ENCODE peak calls at places on chromosomes 2 and 18, in six cellular contexts. S, M, X, K, U and C are unnamed samples.

GRCh38 chr2:115400940-115401339 is 958.5 kb downstream of the DPP10 start:
- DNase-seq in U (no peak), X (no peak), M (no peak), K (no peak), S (no peak), C (no peak)

GRCh38 chr2:39156107-39156506 is 35.3 kb upstream of the SOS1 start:
- DNase-seq in U (no peak), S (no peak), X (no peak), M (peak; percentile 60), K (no peak), C (no peak)

GRCh38 chr2:183035298-183035953 is 2.8 kb downstream of the NCKAP1 start:
- DNase-seq in U (no peak), M (peak; percentile 88), K (no peak), S (no peak), X (no peak), C (no peak)

GRCh38 chr2:74685408-74685807 is 31.4 kb downstream of the SEMA4F start:
- DNase-seq in K (no peak), S (no peak), X (no peak), U (no peak), M (no peak), C (no peak)

GRCh38 chr2:170165129-170165528 is 12.8 kb upstream of the MYO3B start:
- DNase-seq in U (no peak), M (peak; percentile 70), X (no peak), S (no peak), K (no peak), C (no peak)

GRCh38 chr18:70359071-70359470 is 70.2 kb downstream of the SOCS6 start:
- DNase-seq in S (no peak), K (no peak), M (no peak), X (no peak), U (no peak), C (no peak)

GRCh38 chr18:48402953-48403352 is 6.2 kb downstream of the ZBTB7C start:
- DNase-seq in K (peak; percentile 65), M (peak; percentile 31), S (no peak), X (no peak), U (no peak), C (no peak)

GRCh38 chr2:179207047-179207446 is 57.6 kb downstream of the SESTD1 start:
- DNase-seq in M (no peak), S (no peak), K (no peak), U (no peak), X (no peak), C (no peak)

GRCh38 chr2:23769364-23769763 is 157.6 kb downstream of the ATAD2B start:
- DNase-seq in M (no peak), X (no peak), S (no peak), K (no peak), U (no peak), C (no peak)

GRCh38 chr2:239055756-239056493 is 208.0 kb downstream of the TWIST2 start:
- DNase-seq in S (no peak), M (no peak), X (no peak), K (no peak), U (peak; percentile 48), C (no peak)

GRCh38 chr2:7672027-7672684 is 754.9 kb downstream of the RNF144A start:
- DNase-seq in U (peak; percentile 7), S (no peak), K (no peak), M (peak; percentile 8), X (peak; percentile 16), C (peak; percentile 13)

GRCh38 chr2:55918856-55919255 is 4.7 kb downstream of the EFEMP1 start:
- DNase-seq in M (no peak), K (no peak), X (no peak), U (no peak), S (no peak), C (no peak)

GRCh38 chr18:3596324-3597158 is 146.6 kb downstream of the TGIF1 start:
- DNase-seq in X (no peak), M (no peak), S (peak; percentile 57), U (no peak), K (peak; percentile 82), C (no peak)

GRCh38 chr2:120486946-120487345 is 141.0 kb downstream of the INHBB start:
- DNase-seq in U (no peak), X (peak; percentile 17), M (peak; percentile 45), K (peak; percentile 57), S (no peak), C (no peak)

GRCh38 chr2:240452471-240453256 is 17.2 kb downstream of the GPC1 start:
- DNase-seq in M (peak; percentile 61), S (peak; percentile 72), X (peak; percentile 23), U (no peak), K (no peak), C (peak; percentile 68)

GRCh38 chr18:63578357-63578958 is 8.7 kb upstream of the SERPINB13 start:
- DNase-seq in U (peak; percentile 35), S (no peak), X (peak; percentile 24), K (peak; percentile 19), M (peak; percentile 54), C (peak; percentile 2)

GRCh38 chr18:12857215-12857924 is 26.7 kb downstream of the PTPN2 start:
- DNase-seq in K (no peak), S (no peak), U (no peak), X (no peak), M (no peak), C (no peak)

GRCh38 chr2:233288663-233289062 is 19.0 kb upstream of the SAG start:
- DNase-seq in K (no peak), X (no peak), U (no peak), M (no peak), S (no peak), C (peak; percentile 69)

GRCh38 chr2:236129935-236130334 is 38.3 kb downstream of the GBX2 start:
- DNase-seq in U (no peak), K (no peak), M (no peak), X (no peak), S (no peak), C (no peak)

GRCh38 chr2:216463148-216463547 is 35.5 kb upstream of the RPL37A start:
- DNase-seq in M (no peak), U (no peak), K (no peak), S (no peak), X (no peak), C (no peak)

GRCh38 chr2:167200025-167200424 is 311.7 kb downstream of the XIRP2 start:
- DNase-seq in U (no peak), M (no peak), S (no peak), K (no peak), X (no peak), C (no peak)

GRCh38 chr2:10781746-10782145 is 30.8 kb downstream of the PDIA6 start:
- DNase-seq in U (no peak), M (no peak), K (no peak), X (no peak), S (no peak), C (no peak)

GRCh38 chr2:9033385-9034175 is 30.1 kb upstream of the MBOAT2 start:
- DNase-seq in U (no peak), S (no peak), K (no peak), X (no peak), M (peak; percentile 12), C (no peak)

GRCh38 chr2:122145805-122146204 is 390.4 kb downstream of the TSN start:
- DNase-seq in S (no peak), U (no peak), M (no peak), K (peak; percentile 8), X (no peak), C (peak; percentile 66)

GRCh38 chr2:73920577-73921545 is 5.8 kb upstream of the DGUOK start:
- DNase-seq in S (no peak), K (no peak), M (peak; percentile 45), X (no peak), U (peak; percentile 23), C (peak; percentile 4)

GRCh38 chr2:219430633-219431615 is 3.7 kb upstream of the SPEG start:
- DNase-seq in M (peak; percentile 24), U (peak; percentile 22), S (peak; percentile 70), K (peak; percentile 22), X (no peak), C (no peak)

GRCh38 chr18:70415823-70416488 is 127.1 kb downstream of the SOCS6 start:
- DNase-seq in M (no peak), S (no peak), U (no peak), K (no peak), X (peak; percentile 73), C (peak; percentile 62)

GRCh38 chr2:59684101-59684770 is 869.2 kb downstream of the BCL11A start:
- DNase-seq in S (no peak), U (no peak), M (no peak), K (no peak), X (peak; percentile 40), C (no peak)

GRCh38 chr2:69366-70344 is 23.4 kb upstream of the FAM110C start:
- DNase-seq in M (no peak), X (peak; percentile 57), U (no peak), K (peak; percentile 47), S (no peak), C (peak; percentile 29)

GRCh38 chr2:66252002-66252545 is 182.9 kb upstream of the MEIS1 start:
- DNase-seq in M (no peak), U (no peak), K (no peak), S (no peak), X (no peak), C (peak; percentile 41)

GRCh38 chr18:12890500-12890899 is 6.5 kb upstream of the PTPN2 start:
- DNase-seq in X (peak; percentile 41), M (peak; percentile 34), S (no peak), U (peak; percentile 30), K (no peak), C (no peak)

GRCh38 chr18:75226956-75227316 is 16.3 kb downstream of the TSHZ1 start:
- DNase-seq in M (peak; percentile 35), K (no peak), X (no peak), U (no peak), S (no peak), C (no peak)

GRCh38 chr2:25711641-25712369 is 38.4 kb upstream of the DTNB start:
- DNase-seq in M (no peak), U (peak; percentile 79), X (no peak), S (no peak), K (peak; percentile 60), C (no peak)

GRCh38 chr18:6722680-6723079 is 6.8 kb upstream of the ARHGAP28 start:
- DNase-seq in U (no peak), M (no peak), K (no peak), X (no peak), S (no peak), C (no peak)

GRCh38 chr18:43115076-43116035 is at the start of gene RIT2:
- DNase-seq in M (no peak), X (no peak), U (no peak), K (no peak), S (no peak), C (peak; percentile 54)

GRCh38 chr18:36735130-36735529 is 93.7 kb downstream of the TPGS2 start:
- DNase-seq in M (no peak), X (no peak), K (no peak), U (no peak), S (no peak), C (no peak)